ENCODE peak calls at places on chromosomes 6 and 20, in six cellular contexts. K is HCT116, B is HepG2, T is H1, I is GM12878, O is SK-N-SH. G is an unnamed sample. For H3K4me1, the result is how much of the 10 kb centered on the place peaks cover.

GRCh38 chr6:82348130-82348529 is 15.5 kb upstream of the TPBG start:
- DNase-seq in K (no peak), B (no peak), T (no peak), I (no peak), O (no peak), G (no peak)

GRCh38 chr6:4388675-4389074 is 253.3 kb upstream of the ECI2 start:
- DNase-seq in K (no peak), B (no peak), T (peak), I (no peak), O (no peak), G (no peak)

GRCh38 chr6:6930223-6930880 is 177.4 kb upstream of the RREB1 start:
- DNase-seq in K (no peak), B (no peak), T (no peak), I (no peak), O (no peak), G (no peak)

GRCh38 chr20:51067792-51068191 is 44.9 kb upstream of the KCNG1 start:
- DNase-seq in K (no peak), B (no peak), T (no peak), I (no peak), O (no peak), G (no peak)

GRCh38 chr6:71468841-71469750 is 180.5 kb downstream of the OGFRL1 start:
- DNase-seq in K (no peak), B (no peak), T (no peak), I (no peak), O (no peak), G (no peak)

GRCh38 chr20:59526242-59527225 is 77.8 kb upstream of the PHACTR3 start:
- DNase-seq in K (no peak), B (peak), T (peak), I (no peak), O (peak), G (no peak)

GRCh38 chr6:154683756-154684523 is 49.3 kb upstream of the SCAF8 start:
- DNase-seq in K (no peak), B (no peak), T (no peak), I (peak), O (no peak), G (no peak)

GRCh38 chr6:48423640-48424365 is 312.8 kb upstream of the PTCHD4 start:
- DNase-seq in K (no peak), B (no peak), T (no peak), I (no peak), O (no peak), G (no peak)

GRCh38 chr6:7725849-7726415 is at the start of gene BMP6:
- DNase-seq in K (peak), B (peak), T (peak), I (no peak), O (peak), G (peak)

GRCh38 chr6:116100419-116101297 is at the start of gene NT5DC1:
- DNase-seq in K (peak), B (peak), T (peak), I (peak), O (peak), G (peak)
- H3K27ac ChIP-seq in K (peak), B (peak), T (peak), I (peak), O (peak), G (peak)

GRCh38 chr6:53526000-53526399 is 18.9 kb downstream of the GCLC start:
- DNase-seq in K (no peak), B (no peak), T (no peak), I (no peak), O (no peak), G (no peak)

GRCh38 chr6:53524455-53524815 is 20.5 kb downstream of the GCLC start:
- DNase-seq in K (no peak), B (no peak), T (no peak), I (no peak), O (no peak), G (no peak)

GRCh38 chr6:53527249-53527765 is 17.6 kb downstream of the GCLC start:
- DNase-seq in K (no peak), B (no peak), T (no peak), I (no peak), O (no peak), G (no peak)

GRCh38 chr6:53520320-53520928 is 24.5 kb downstream of the GCLC start:
- DNase-seq in K (no peak), B (no peak), T (no peak), I (no peak), O (no peak), G (no peak)

DNA sequence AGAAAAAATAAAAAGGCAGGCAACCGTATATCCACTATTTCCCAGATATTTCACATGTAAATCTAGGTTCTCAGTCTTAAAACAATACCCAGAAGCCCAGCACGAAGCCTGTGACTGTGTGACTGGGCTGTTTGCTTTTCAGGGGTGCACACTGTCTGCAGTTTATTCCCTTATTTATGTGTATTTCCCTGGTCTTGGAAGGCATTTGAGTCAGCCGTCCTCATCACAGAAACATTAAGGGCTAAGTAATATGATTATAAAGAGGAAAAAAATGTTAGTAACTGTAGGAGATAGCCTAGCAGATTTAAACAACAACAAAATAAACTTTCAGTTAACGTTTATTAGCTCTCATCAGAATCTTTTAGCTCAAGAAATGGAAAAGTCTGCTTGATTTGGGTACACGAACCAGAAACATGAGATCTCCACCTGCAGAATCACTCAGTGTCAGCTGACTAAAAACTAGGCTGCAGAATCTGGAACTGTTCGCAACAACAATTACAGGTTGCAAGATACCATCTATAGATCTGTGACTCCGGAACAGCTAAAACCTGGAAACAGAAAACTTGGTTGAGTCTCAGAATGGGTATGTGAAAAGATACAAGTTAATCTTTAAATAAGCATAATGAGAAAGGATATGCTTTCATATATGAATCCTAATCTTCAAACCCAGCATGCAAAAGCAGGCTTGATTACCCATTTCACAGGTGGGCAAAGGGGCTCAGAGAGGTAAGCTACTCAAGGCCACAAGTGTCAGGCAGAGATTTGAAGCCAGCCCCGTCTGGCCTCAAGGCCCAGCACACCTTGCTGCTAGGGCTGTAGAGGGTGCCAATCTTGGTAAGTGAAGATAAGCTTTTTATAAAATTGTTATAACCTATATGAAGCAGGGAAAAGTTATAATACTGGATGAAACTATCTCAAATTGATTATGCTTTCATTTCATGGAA is 21.1 kb downstream of the GCLC start:
- DNase-seq in K (no peak), B (no peak), T (no peak), I (no peak), O (no peak), G (no peak)
- H3K4me1 ChIP-seq in K (under half), B (under half), T (under half), I (under half), O (under half), G (under half)

GRCh38 chr6:152301806-152302568 is 335.2 kb downstream of the SYNE1 start:
- DNase-seq in K (peak), B (peak), T (peak), I (peak), O (peak), G (peak)
- TF ChIP-seq SIN3A in K (peak), B (no peak), T (no peak), I (peak), O (peak), G (no peak)

GRCh38 chr6:35463292-35463691 is 4.9 kb upstream of the RPL10A start:
- DNase-seq in K (no peak), B (no peak), T (no peak), I (no peak), O (no peak), G (no peak)

GRCh38 chr6:35468980-35469710 is 944 bp downstream of the RPL10A start:
- DNase-seq in K (no peak), B (no peak), T (no peak), I (no peak), O (no peak), G (no peak)

GRCh38 chr6:35468181-35468979 is at the start of gene RPL10A:
- DNase-seq in K (peak), B (peak), T (peak), I (peak), O (peak), G (peak)

GRCh38 chr6:35469711-35470662 is 1.8 kb downstream of the RPL10A start:
- DNase-seq in K (no peak), B (peak), T (no peak), I (no peak), O (peak), G (no peak)

GRCh38 chr6:35465646-35466045 is 2.6 kb upstream of the RPL10A start:
- DNase-seq in K (no peak), B (no peak), T (no peak), I (no peak), O (no peak), G (no peak)
- H3K27ac ChIP-seq in K (no peak), B (no peak), T (no peak), I (no peak), O (no peak), G (no peak)

GRCh38 chr20:5665417-5665816 is 84.8 kb upstream of the SHLD1 start:
- DNase-seq in K (no peak), B (no peak), T (no peak), I (no peak), O (no peak), G (no peak)

GRCh38 chr20:5658897-5659296 is 91.3 kb upstream of the SHLD1 start:
- DNase-seq in K (no peak), B (peak), T (no peak), I (no peak), O (no peak), G (no peak)

GRCh38 chr20:5663396-5663795 is 86.8 kb upstream of the SHLD1 start:
- DNase-seq in K (no peak), B (peak), T (no peak), I (no peak), O (no peak), G (no peak)

GRCh38 chr20:5660346-5660745 is 89.9 kb upstream of the SHLD1 start:
- DNase-seq in K (no peak), B (no peak), T (no peak), I (no peak), O (no peak), G (no peak)

DNA sequence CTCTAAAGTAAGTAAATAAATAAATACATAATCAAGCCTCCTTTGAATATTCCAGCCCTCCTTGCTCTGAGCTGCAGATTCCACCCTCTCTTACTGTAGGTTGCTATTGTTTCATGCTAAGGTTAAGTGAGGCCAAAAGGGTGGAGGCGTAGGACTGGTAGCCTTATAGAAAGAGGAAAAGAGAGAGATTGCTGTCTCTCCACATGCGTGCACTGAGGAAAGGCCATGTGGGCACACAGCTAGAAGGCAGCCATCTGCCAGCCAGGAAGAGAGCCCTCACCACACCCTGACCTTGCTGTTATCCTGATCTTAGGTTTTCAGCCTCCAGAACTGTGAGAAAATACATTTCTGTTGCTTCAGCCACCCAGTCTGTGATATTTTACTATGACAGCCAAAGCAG is 87.4 kb upstream of the SHLD1 start:
- DNase-seq in K (no peak), B (no peak), T (no peak), I (no peak), O (no peak), G (no peak)
- H3K4me1 ChIP-seq in K (under half), B (under half), T (under half), I (under half), O (under half), G (under half)

GRCh38 chr6:80196914-80197313 is 90.4 kb downstream of the BCKDHB start:
- DNase-seq in K (no peak), B (no peak), T (no peak), I (no peak), O (no peak), G (no peak)

GRCh38 chr6:80203283-80203682 is 96.8 kb downstream of the BCKDHB start:
- DNase-seq in K (no peak), B (no peak), T (no peak), I (no peak), O (no peak), G (no peak)

DNA sequence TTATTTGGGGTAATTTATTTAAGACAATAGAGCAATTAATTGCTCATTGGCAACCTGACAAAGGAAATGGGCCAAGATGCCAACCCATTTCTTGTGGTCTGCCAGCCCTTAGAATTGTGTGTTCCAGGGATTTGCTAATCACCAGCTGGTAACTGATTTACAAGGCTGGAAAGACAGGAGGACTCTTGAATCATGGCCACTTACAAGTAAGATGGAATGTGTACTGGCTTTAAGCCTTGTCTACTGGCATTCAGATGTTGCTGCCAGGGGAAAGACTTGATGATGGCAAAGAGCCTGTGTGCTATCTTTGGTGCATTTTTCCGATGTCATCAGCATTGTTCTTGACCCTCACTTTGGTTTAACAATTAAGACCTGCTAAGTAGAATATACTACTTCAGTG is 91.0 kb downstream of the BCKDHB start:
- DNase-seq in K (no peak), B (no peak), T (no peak), I (no peak), O (no peak), G (no peak)
- TF ChIP-seq SIN3A in K (no peak), B (no peak), T (no peak), I (no peak), O (no peak), G (no peak)